ENCODE peak calls at places on chromosomes 12 and 14, in four cellular contexts. B, C, W and O are unnamed samples.

GRCh38 chr12:96365604-96366230 is 34.5 kb downstream of the CDK17 start:
- DNase-seq in B (no peak), C (peak), W (no peak), O (no peak)

GRCh38 chr12:64968989-64969819 is 144.8 kb downstream of the TBC1D30 start:
- DNase-seq in B (no peak), C (peak), W (no peak), O (no peak)

GRCh38 chr14:58082011-58082410 is 70.0 kb downstream of the ARMH4 start:
- DNase-seq in B (no peak), C (peak), W (no peak), O (no peak)

GRCh38 chr14:60630129-60630528 is 19.1 kb downstream of the SIX1 start:
- DNase-seq in B (no peak), C (no peak), W (no peak), O (no peak)

GRCh38 chr14:73500360-73500759 is 9.6 kb downstream of the RIOX1 start:
- DNase-seq in B (no peak), C (no peak), W (no peak), O (no peak)

GRCh38 chr12:14768823-14769405 is 34.4 kb downstream of the WBP11 start:
- DNase-seq in B (no peak), C (no peak), W (no peak), O (peak)

GRCh38 chr14:101184562-101184961 is 281.0 kb upstream of the RTL1 start:
- DNase-seq in B (no peak), C (no peak), W (no peak), O (no peak)

GRCh38 chr12:55901881-55902490 is 25.7 kb downstream of the PYM1 start:
- DNase-seq in B (no peak), C (no peak), W (no peak), O (no peak)

GRCh38 chr14:85129907-85130306 is 400.0 kb upstream of the FLRT2 start:
- DNase-seq in B (no peak), C (no peak), W (no peak), O (no peak)

GRCh38 chr14:82449926-82450325 is 916.3 kb upstream of the SEL1L start:
- DNase-seq in B (no peak), C (no peak), W (no peak), O (no peak)

GRCh38 chr12:90253674-90254181 is 545.1 kb upstream of the ATP2B1 start:
- DNase-seq in B (peak), C (peak), W (no peak), O (peak)

GRCh38 chr12:96187675-96188355 is 6.4 kb upstream of the ELK3 start:
- DNase-seq in B (no peak), C (peak), W (no peak), O (no peak)

GRCh38 chr14:61403411-61403810 is 82.0 kb downstream of the PRKCH start:
- DNase-seq in B (no peak), C (no peak), W (no peak), O (peak)

GRCh38 chr14:92974541-92975345 is 51.8 kb downstream of the CHGA start:
- DNase-seq in B (peak), C (no peak), W (no peak), O (no peak)

GRCh38 chr14:82113710-82114109 is 580.1 kb upstream of the SEL1L start:
- DNase-seq in B (no peak), C (no peak), W (no peak), O (no peak)

GRCh38 chr12:132554857-132555630 is 55.3 kb downstream of the LRCOL1 start:
- DNase-seq in B (no peak), C (no peak), W (no peak), O (no peak)

GRCh38 chr12:113796852-113797534 is 169.1 kb downstream of the RBM19 start:
- DNase-seq in B (no peak), C (no peak), W (no peak), O (no peak)

GRCh38 chr14:106372870-106373657 is 846.7 kb downstream of the TMEM121 start:
- DNase-seq in B (peak), C (no peak), W (peak), O (peak)

GRCh38 chr12:87112946-87113345 is 856.8 kb upstream of the MGAT4C start:
- DNase-seq in B (no peak), C (no peak), W (no peak), O (no peak)

GRCh38 chr12:48973992-48974673 is 2.6 kb upstream of the WNT10B start:
- DNase-seq in B (peak), C (peak), W (no peak), O (no peak)

GRCh38 chr12:80040075-80040738 is 59.1 kb upstream of the OTOGL start:
- DNase-seq in B (no peak), C (peak), W (no peak), O (no peak)

GRCh38 chr14:36690301-36691020 is 28.8 kb downstream of the PAX9 start:
- DNase-seq in B (no peak), C (no peak), W (no peak), O (no peak)

GRCh38 chr12:29164477-29165163 is 15.5 kb downstream of the FAR2 start:
- DNase-seq in B (no peak), C (peak), W (no peak), O (no peak)

GRCh38 chr12:67647251-67647546 is 1.3 kb upstream of the DYRK2 start:
- DNase-seq in B (no peak), C (no peak), W (peak), O (no peak)

GRCh38 chr14:35124127-35124526 is 1.8 kb downstream of the PRORP start:
- DNase-seq in B (no peak), C (no peak), W (no peak), O (no peak)

GRCh38 chr12:49808686-49809368 is 19.4 kb downstream of the NCKAP5L start:
- DNase-seq in B (peak), C (peak), W (no peak), O (no peak)

GRCh38 chr14:62179367-62180018 is 417.3 kb downstream of the SNAPC1 start:
- DNase-seq in B (peak), C (peak), W (peak), O (no peak)

GRCh38 chr12:68453278-68453677 is 121.1 kb upstream of the MDM1 start:
- DNase-seq in B (no peak), C (no peak), W (no peak), O (no peak)

GRCh38 chr14:51701956-51702355 is 50.2 kb downstream of the FRMD6 start:
- DNase-seq in B (no peak), C (peak), W (no peak), O (no peak)

GRCh38 chr12:55713721-55714120 is 2.1 kb upstream of the BLOC1S1 start:
- DNase-seq in B (no peak), C (peak), W (no peak), O (no peak)

GRCh38 chr12:84506317-84506716 is 406.3 kb downstream of the SLC6A15 start:
- DNase-seq in B (peak), C (no peak), W (no peak), O (no peak)

GRCh38 chr14:68651652-68652432 is 141.0 kb downstream of the ZFP36L1 start:
- DNase-seq in B (no peak), C (no peak), W (no peak), O (no peak)